ENCODE peak calls at places on chromosomes 12 and 14, in seven cellular contexts. One of them, this sample, is unnamed.

GRCh38 chr12:107645630-107646333 is 39.8 kb upstream of the PWP1 start:
- DNase-seq in HCT116: no peak
- DNase-seq in HepG2: no peak
- DNase-seq in endothelial cell of umbilical vein: peak
- DNase-seq in WTC11: peak
- DNase-seq in GM12878: no peak
- DNase-seq in SK-N-SH: peak
- DNase-seq in this sample: no peak

GRCh38 chr12:121576851-121577391 is 3.9 kb downstream of the KDM2B start:
- DNase-seq in HCT116: no peak
- DNase-seq in HepG2: peak
- DNase-seq in endothelial cell of umbilical vein: no peak
- DNase-seq in WTC11: peak
- DNase-seq in GM12878: no peak
- DNase-seq in SK-N-SH: no peak
- DNase-seq in this sample: peak

GRCh38 chr12:94534761-94535613 is 75.3 kb upstream of the CEP83 start:
- DNase-seq in HCT116: no peak
- DNase-seq in HepG2: no peak
- DNase-seq in endothelial cell of umbilical vein: no peak
- DNase-seq in WTC11: no peak
- DNase-seq in GM12878: no peak
- DNase-seq in SK-N-SH: no peak
- DNase-seq in this sample: no peak

GRCh38 chr14:65092340-65092739 is 10.0 kb downstream of the MAX start:
- DNase-seq in HCT116: no peak
- DNase-seq in HepG2: no peak
- DNase-seq in endothelial cell of umbilical vein: no peak
- DNase-seq in WTC11: no peak
- DNase-seq in GM12878: no peak
- DNase-seq in SK-N-SH: no peak
- DNase-seq in this sample: no peak

GRCh38 chr14:40417777-40418401 is 985.7 kb upstream of the FBXO33 start:
- DNase-seq in HCT116: peak
- DNase-seq in HepG2: peak
- DNase-seq in endothelial cell of umbilical vein: no peak
- DNase-seq in WTC11: peak
- DNase-seq in GM12878: no peak
- DNase-seq in SK-N-SH: peak
- DNase-seq in this sample: peak

GRCh38 chr12:54196396-54196795 is 7.6 kb upstream of the SMUG1 start:
- DNase-seq in HCT116: no peak
- DNase-seq in HepG2: no peak
- DNase-seq in endothelial cell of umbilical vein: no peak
- DNase-seq in WTC11: no peak
- DNase-seq in GM12878: no peak
- DNase-seq in SK-N-SH: no peak
- DNase-seq in this sample: peak

GRCh38 chr14:71478542-71478941 is 453.7 kb upstream of the RGS6 start:
- DNase-seq in HCT116: no peak
- DNase-seq in HepG2: no peak
- DNase-seq in endothelial cell of umbilical vein: no peak
- DNase-seq in WTC11: no peak
- DNase-seq in GM12878: no peak
- DNase-seq in SK-N-SH: no peak
- DNase-seq in this sample: peak

GRCh38 chr14:59332727-59333126 is 132.5 kb downstream of the GPR135 start:
- DNase-seq in HCT116: no peak
- DNase-seq in HepG2: no peak
- DNase-seq in endothelial cell of umbilical vein: peak
- DNase-seq in WTC11: no peak
- DNase-seq in GM12878: no peak
- DNase-seq in SK-N-SH: no peak
- DNase-seq in this sample: no peak

GRCh38 chr14:69005432-69006148 is 26.5 kb upstream of the ACTN1 start:
- DNase-seq in HCT116: peak
- DNase-seq in HepG2: peak
- DNase-seq in endothelial cell of umbilical vein: peak
- DNase-seq in WTC11: no peak
- DNase-seq in GM12878: no peak
- DNase-seq in SK-N-SH: peak
- DNase-seq in this sample: peak

GRCh38 chr12:53950441-53950781 is 4.3 kb upstream of the HOXC12 start:
- DNase-seq in HCT116: no peak
- DNase-seq in HepG2: no peak
- DNase-seq in endothelial cell of umbilical vein: no peak
- DNase-seq in WTC11: no peak
- DNase-seq in GM12878: no peak
- DNase-seq in SK-N-SH: no peak
- DNase-seq in this sample: peak

GRCh38 chr14:78785265-78785664 is 615.1 kb downstream of the NRXN3 start:
- DNase-seq in HCT116: no peak
- DNase-seq in HepG2: no peak
- DNase-seq in endothelial cell of umbilical vein: no peak
- DNase-seq in WTC11: no peak
- DNase-seq in GM12878: no peak
- DNase-seq in SK-N-SH: no peak
- DNase-seq in this sample: no peak

GRCh38 chr14:73782623-73783022 is 68.4 kb upstream of the PNMA1 start:
- DNase-seq in HCT116: no peak
- DNase-seq in HepG2: no peak
- DNase-seq in endothelial cell of umbilical vein: no peak
- DNase-seq in WTC11: no peak
- DNase-seq in GM12878: no peak
- DNase-seq in SK-N-SH: no peak
- DNase-seq in this sample: no peak

GRCh38 chr14:73784988-73785313 is 66.7 kb upstream of the PTGR2 start:
- DNase-seq in HCT116: no peak
- DNase-seq in HepG2: no peak
- DNase-seq in endothelial cell of umbilical vein: no peak
- DNase-seq in WTC11: no peak
- DNase-seq in GM12878: no peak
- DNase-seq in SK-N-SH: no peak
- DNase-seq in this sample: no peak

GRCh38 chr14:73783107-73783727 is 68.4 kb upstream of the PTGR2 start:
- DNase-seq in HCT116: no peak
- DNase-seq in HepG2: peak
- DNase-seq in endothelial cell of umbilical vein: no peak
- DNase-seq in WTC11: no peak
- DNase-seq in GM12878: no peak
- DNase-seq in SK-N-SH: no peak
- DNase-seq in this sample: no peak

GRCh38 chr14:73785336-73785833 is 66.2 kb upstream of the PTGR2 start:
- DNase-seq in HCT116: no peak
- DNase-seq in HepG2: peak
- DNase-seq in endothelial cell of umbilical vein: peak
- DNase-seq in WTC11: no peak
- DNase-seq in GM12878: no peak
- DNase-seq in SK-N-SH: peak
- DNase-seq in this sample: peak

DNA sequence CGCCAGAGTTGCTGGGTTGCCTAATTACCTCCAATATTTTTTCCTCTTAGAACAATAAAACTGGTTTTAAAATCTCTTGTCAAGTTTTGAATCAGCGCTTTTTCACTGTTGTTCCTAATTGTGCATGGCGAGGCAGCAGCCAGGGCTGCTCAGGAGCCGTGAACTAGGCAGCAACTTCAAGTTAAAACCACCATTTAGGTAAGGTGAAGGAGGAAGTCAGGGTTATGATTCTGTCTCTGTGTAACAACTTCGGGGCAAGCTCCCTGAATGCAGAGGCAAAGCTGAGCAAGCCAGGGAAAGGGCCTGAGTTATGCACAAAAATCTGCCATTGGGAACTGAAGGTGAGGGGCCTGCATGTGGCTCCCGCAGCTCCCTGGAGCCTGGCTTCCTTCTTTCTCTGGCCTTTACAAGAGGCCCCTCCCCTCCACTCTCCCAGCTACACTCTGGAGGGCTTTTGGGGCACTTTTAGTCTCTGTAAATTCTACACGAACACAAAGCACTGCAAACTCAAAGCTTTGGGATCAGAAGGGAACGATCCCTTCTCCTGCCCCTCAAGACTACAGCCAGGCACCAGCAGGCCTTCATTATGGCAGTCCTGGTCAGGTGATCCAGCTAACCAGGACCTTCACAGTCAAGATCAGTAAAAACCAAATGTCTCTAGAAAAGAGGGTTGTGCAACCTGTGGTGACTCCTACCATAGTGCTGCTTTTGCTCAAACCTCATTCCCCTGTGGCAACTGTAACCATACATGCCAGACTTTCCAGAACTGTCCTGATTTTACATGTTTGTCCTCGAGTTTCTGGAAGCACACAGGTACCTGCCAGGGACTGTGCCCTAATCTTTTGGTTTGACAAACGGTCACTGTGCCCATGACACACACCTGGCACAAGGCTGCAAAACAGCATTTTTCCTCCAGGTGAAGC is 67.3 kb upstream of the PTGR2 start:
- DNase-seq in HCT116: no peak
- DNase-seq in HepG2: no peak
- DNase-seq in endothelial cell of umbilical vein: no peak
- DNase-seq in WTC11: no peak
- DNase-seq in GM12878: no peak
- DNase-seq in SK-N-SH: no peak
- DNase-seq in this sample: peak
- TF ChIP-seq MAX in HCT116: no peak
- TF ChIP-seq MAX in HepG2: peak
- TF ChIP-seq MAX in endothelial cell of umbilical vein: no peak
- TF ChIP-seq MAX in WTC11: no peak
- TF ChIP-seq MAX in GM12878: no peak
- TF ChIP-seq MAX in SK-N-SH: no peak
- TF ChIP-seq MAX in this sample: peak

GRCh38 chr12:98439471-98440164 is 75.8 kb upstream of the TMPO start:
- DNase-seq in HCT116: no peak
- DNase-seq in HepG2: no peak
- DNase-seq in endothelial cell of umbilical vein: peak
- DNase-seq in WTC11: no peak
- DNase-seq in GM12878: no peak
- DNase-seq in SK-N-SH: no peak
- DNase-seq in this sample: peak

GRCh38 chr12:98440165-98440581 is 75.2 kb upstream of the TMPO start:
- DNase-seq in HCT116: no peak
- DNase-seq in HepG2: no peak
- DNase-seq in endothelial cell of umbilical vein: peak
- DNase-seq in WTC11: no peak
- DNase-seq in GM12878: no peak
- DNase-seq in SK-N-SH: no peak
- DNase-seq in this sample: peak

DNA sequence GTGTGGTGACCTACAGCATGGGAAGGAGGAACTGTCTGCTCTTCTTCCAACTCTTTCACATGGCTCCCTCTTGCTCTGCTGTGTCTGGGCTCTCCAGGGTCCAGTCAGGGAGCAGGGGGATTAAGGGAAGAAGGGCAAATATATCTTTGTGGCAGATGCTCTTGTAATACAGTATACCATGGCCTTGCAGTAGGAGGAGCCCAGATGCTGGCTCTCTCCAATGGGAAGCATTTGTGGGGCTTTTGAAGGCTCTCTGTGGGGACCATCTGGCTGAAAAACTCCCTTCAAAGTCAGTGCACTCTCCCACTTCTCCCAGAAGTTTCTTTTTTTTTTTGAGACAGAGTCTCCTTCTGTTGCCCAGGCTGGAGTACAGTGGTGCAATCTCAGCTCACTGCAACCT is 76.6 kb upstream of the TMPO start:
- DNase-seq in HCT116: no peak
- DNase-seq in HepG2: no peak
- DNase-seq in endothelial cell of umbilical vein: no peak
- DNase-seq in WTC11: no peak
- DNase-seq in GM12878: no peak
- DNase-seq in SK-N-SH: no peak
- DNase-seq in this sample: peak
- TF ChIP-seq MAX in HCT116: no peak
- TF ChIP-seq MAX in HepG2: no peak
- TF ChIP-seq MAX in endothelial cell of umbilical vein: no peak
- TF ChIP-seq MAX in WTC11: no peak
- TF ChIP-seq MAX in GM12878: no peak
- TF ChIP-seq MAX in SK-N-SH: no peak
- TF ChIP-seq MAX in this sample: no peak

GRCh38 chr14:73025544-73025943 is 1.4 kb downstream of the ZFYVE1 start:
- DNase-seq in HCT116: no peak
- DNase-seq in HepG2: no peak
- DNase-seq in endothelial cell of umbilical vein: no peak
- DNase-seq in WTC11: no peak
- DNase-seq in GM12878: no peak
- DNase-seq in SK-N-SH: no peak
- DNase-seq in this sample: no peak
- TF ChIP-seq MAX in HCT116: no peak
- TF ChIP-seq MAX in HepG2: no peak
- TF ChIP-seq MAX in endothelial cell of umbilical vein: no peak
- TF ChIP-seq MAX in WTC11: no peak
- TF ChIP-seq MAX in GM12878: no peak
- TF ChIP-seq MAX in SK-N-SH: no peak
- TF ChIP-seq MAX in this sample: no peak

DNA sequence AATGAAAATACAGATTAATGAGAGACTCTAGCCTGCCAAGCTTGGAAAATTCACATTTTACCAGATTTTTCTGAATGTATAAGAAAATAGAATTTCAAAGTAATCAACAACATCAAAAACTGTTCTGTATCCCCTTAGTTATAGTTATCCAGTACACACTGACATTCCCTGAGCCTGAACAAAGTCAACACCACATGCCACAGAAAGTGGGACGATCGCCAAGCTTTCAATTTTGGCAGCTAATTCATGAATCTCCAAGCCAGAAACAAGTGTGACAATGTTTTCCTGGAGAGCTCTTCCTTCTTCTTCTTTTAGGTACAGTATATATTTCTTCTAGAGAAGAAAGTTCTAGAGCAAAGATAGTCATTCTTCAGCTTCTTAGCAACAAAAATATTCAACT is 290.2 kb downstream of the PRKD1 start:
- DNase-seq in HCT116: no peak
- DNase-seq in HepG2: no peak
- DNase-seq in endothelial cell of umbilical vein: peak
- DNase-seq in WTC11: no peak
- DNase-seq in GM12878: no peak
- DNase-seq in SK-N-SH: no peak
- DNase-seq in this sample: no peak
- TF ChIP-seq MAX in HCT116: no peak
- TF ChIP-seq MAX in HepG2: no peak
- TF ChIP-seq MAX in endothelial cell of umbilical vein: no peak
- TF ChIP-seq MAX in WTC11: no peak
- TF ChIP-seq MAX in GM12878: no peak
- TF ChIP-seq MAX in SK-N-SH: no peak
- TF ChIP-seq MAX in this sample: no peak